ENCODE peak calls at places on chromosomes 3 and 15, in five cellular contexts. F, N, B, H and P are unnamed samples.

GRCh38 chr3:42025388-42026138 is 63.7 kb upstream of the ULK4 start:
- DNase-seq in F (peak), N (peak), B (peak), H (peak), P (peak)

GRCh38 chr3:63067999-63068645 is 192.9 kb upstream of the CADPS start:
- DNase-seq in H (peak), B (peak), F (peak), N (no peak), P (no peak)

GRCh38 chr15:66833372-66833771 is 131.3 kb downstream of the SMAD6 start:
- DNase-seq in N (no peak), H (no peak), F (no peak), B (no peak), P (no peak)

GRCh38 chr15:91308855-91309254 is 208.8 kb downstream of the SV2B start:
- DNase-seq in B (no peak), N (no peak), F (peak), H (no peak), P (no peak)

GRCh38 chr3:33834117-33834495 is 35.7 kb downstream of the PDCD6IP start:
- DNase-seq in N (no peak), B (no peak), H (no peak), F (no peak), P (no peak)

GRCh38 chr15:68704496-68705021 is 116.1 kb downstream of the ANP32A start:
- DNase-seq in B (peak), N (no peak), F (no peak), H (peak), P (no peak)

GRCh38 chr15:96764946-96765345 is 434.4 kb downstream of the NR2F2 start:
- DNase-seq in H (no peak), F (no peak), N (no peak), B (no peak), P (no peak)

GRCh38 chr3:170037463-170038433 is at the start of gene GPR160:
- DNase-seq in F (peak), N (peak), B (peak), H (no peak), P (no peak)

GRCh38 chr3:190566043-190566933 is 52.4 kb downstream of the IL1RAP start:
- DNase-seq in H (peak), F (peak), N (no peak), B (peak), P (no peak)

GRCh38 chr3:14768182-14768790 is 50.5 kb upstream of the FGD5 start:
- DNase-seq in H (no peak), F (no peak), B (no peak), N (no peak), P (no peak)

GRCh38 chr3:111541911-111542483 is at the start of gene CD96:
- DNase-seq in F (peak), N (no peak), B (no peak), H (peak), P (no peak)

GRCh38 chr3:185654758-185655145 is 68.7 kb downstream of the SENP2 start:
- DNase-seq in N (no peak), H (no peak), F (no peak), B (no peak), P (no peak)

GRCh38 chr15:59244337-59244736 is 37.7 kb downstream of the LDHAL6B start:
- DNase-seq in H (no peak), F (peak), N (no peak), B (no peak), P (no peak)

GRCh38 chr3:195142519-195142918 is 128.4 kb downstream of the XXYLT1 start:
- DNase-seq in N (no peak), F (no peak), H (no peak), B (no peak), P (no peak)

GRCh38 chr15:85354432-85354831 is 26.0 kb upstream of the AKAP13 start:
- DNase-seq in N (no peak), H (peak), F (no peak), B (peak), P (no peak)

GRCh38 chr3:45575491-45575923 is 19.0 kb upstream of the LIMD1 start:
- DNase-seq in N (no peak), F (no peak), H (peak), B (peak), P (no peak)

GRCh38 chr3:145698252-145698651 is 462.7 kb downstream of the PLOD2 start:
- DNase-seq in N (no peak), B (no peak), H (peak), F (no peak), P (no peak)

GRCh38 chr15:83998486-83998885 is 237.1 kb upstream of the GOLGA6L4 start:
- DNase-seq in F (no peak), N (no peak), B (no peak), H (peak), P (no peak)

GRCh38 chr3:128369881-128370642 is 96.6 kb downstream of the DNAJB8 start:
- DNase-seq in N (no peak), B (peak), F (no peak), H (no peak), P (no peak)

GRCh38 chr3:184353546-184353941 is 7.9 kb downstream of the CLCN2 start:
- DNase-seq in N (no peak), H (no peak), B (no peak), F (no peak), P (no peak)

GRCh38 chr15:81809543-81809942 is 236.3 kb downstream of the MEX3B start:
- DNase-seq in F (peak), B (peak), N (peak), H (no peak), P (no peak)

GRCh38 chr3:38112378-38112761 is 24.6 kb downstream of the ACAA1 start:
- DNase-seq in H (no peak), N (no peak), B (no peak), F (no peak), P (no peak)

GRCh38 chr15:78949461-78949860 is 4.6 kb upstream of the CTSH start:
- DNase-seq in B (no peak), H (no peak), F (no peak), N (no peak), P (no peak)

GRCh38 chr3:141231923-141232861 is 567 bp downstream of the PXYLP1 start:
- DNase-seq in B (no peak), N (peak), H (no peak), F (peak), P (no peak)